ENCODE peak calls at places on chromosomes 3 and 15, in ten cellular contexts. Y is iPS-NIHi11, E is progenitor cell of endocrine pancreas, N is endothelial cell, Z is astrocyte of the spinal cord, J is NAMALWA, X is A549, A is GM19239, V is kidney tubule cell, G is SJSA1. K is an unnamed sample.

GRCh38 chr3:172616061-172616461 is 92.8 kb upstream of the TNFSF10 start:
- DNase-seq in Y (no peak), E (no peak), N (no peak), Z (peak; percentile 38), J (peak; percentile 16), X (no peak), A (no peak), V (no peak), G (no peak), K (no peak)

GRCh38 chr3:187104956-187105355 is 34.3 kb downstream of the RPL39L start:
- DNase-seq in Y (no peak), E (no peak), N (no peak), Z (peak; percentile 37), J (no peak), X (no peak), A (no peak), V (no peak), G (no peak), K (no peak)

GRCh38 chr15:55791576-55792400 is 48.8 kb upstream of the PRTG start:
- DNase-seq in Y (no peak), E (no peak), N (no peak), Z (peak; percentile 66), J (no peak), X (peak; percentile 27), A (no peak), V (peak; percentile 82), G (no peak), K (no peak)

GRCh38 chr15:85404922-85405293 is 24.5 kb downstream of the AKAP13 start:
- DNase-seq in Y (no peak), E (no peak), N (no peak), Z (peak; percentile 73), J (peak; percentile 30), X (no peak), A (no peak), V (peak; percentile 38), G (no peak), K (no peak)

GRCh38 chr15:33126559-33127290 is 67.8 kb downstream of the FMN1 start:
- DNase-seq in Y (peak; percentile 67), E (no peak), N (peak; percentile 35), Z (peak; percentile 97), J (peak; percentile 55), X (peak; percentile 70), A (no peak), V (peak; percentile 93), G (peak; percentile 83), K (peak; percentile 8)

GRCh38 chr3:22982981-22983582 is 220.0 kb upstream of the UBE2E2 start:
- DNase-seq in Y (no peak), E (no peak), N (no peak), Z (no peak), J (no peak), X (no peak), A (no peak), V (no peak), G (no peak), K (no peak)

GRCh38 chr3:192835818-192836468 is 81.7 kb downstream of the MB21D2 start:
- DNase-seq in Y (no peak), E (no peak), N (no peak), Z (peak; percentile 73), J (no peak), X (no peak), A (no peak), V (peak; percentile 90), G (no peak), K (peak; percentile 24)

GRCh38 chr15:63244976-63245645 is 32.3 kb upstream of the APH1B start:
- DNase-seq in Y (no peak), E (no peak), N (no peak), Z (no peak), J (no peak), X (no peak), A (no peak), V (no peak), G (no peak), K (no peak)

GRCh38 chr3:113746955-113747718 is at the start of gene ATP6V1A:
- DNase-seq in Y (peak; percentile 89), E (peak; percentile 51), N (peak; percentile 45), Z (no peak), J (peak; percentile 53), X (peak; percentile 3), A (no peak), V (peak; percentile 38), G (no peak), K (peak; percentile 98)

GRCh38 chr3:45092132-45093031 is 53.8 kb downstream of the CDCP1 start:
- DNase-seq in Y (no peak), E (no peak), N (no peak), Z (peak; percentile 71), J (no peak), X (peak; percentile 72), A (no peak), V (peak; percentile 97), G (peak; percentile 56), K (no peak)